ENCODE peak calls at places on chromosomes 12 and 14, in five cellular contexts. One of them, this sample, is unnamed.
A peak's percentile ranks its signal among the peaks of the same experiment; 100 is the strongest.

GRCh38 chr12:46452776-46453175 is 80.2 kb upstream of the SLC38A2 start:
- DNase-seq in GM12878: no peak
- DNase-seq in H1: no peak
- DNase-seq in SK-N-SH: no peak
- DNase-seq in K562: no peak
- DNase-seq in this sample: no peak

GRCh38 chr14:49615776-49616175 is 4.7 kb downstream of the RPL36AL start:
- DNase-seq in H1: no peak
- DNase-seq in GM12878: no peak
- DNase-seq in K562: no peak
- DNase-seq in SK-N-SH: no peak
- DNase-seq in this sample: no peak

GRCh38 chr14:81521356-81521755 is 12.3 kb downstream of the SEL1L start:
- DNase-seq in SK-N-SH: no peak
- DNase-seq in GM12878: no peak
- DNase-seq in K562: no peak
- DNase-seq in H1: no peak
- DNase-seq in this sample: no peak

GRCh38 chr12:113609692-113610469 is 138.2 kb upstream of the LHX5 start:
- DNase-seq in K562: no peak
- DNase-seq in SK-N-SH: peak; percentile 30
- DNase-seq in GM12878: no peak
- DNase-seq in H1: peak; percentile 61
- DNase-seq in this sample: no peak

GRCh38 chr12:100279159-100279558 is 12.2 kb downstream of the SCYL2 start:
- DNase-seq in K562: no peak
- DNase-seq in SK-N-SH: no peak
- DNase-seq in GM12878: no peak
- DNase-seq in H1: peak; percentile 52
- DNase-seq in this sample: no peak

GRCh38 chr14:85205875-85206274 is 324.1 kb upstream of the FLRT2 start:
- DNase-seq in H1: no peak
- DNase-seq in K562: no peak
- DNase-seq in SK-N-SH: no peak
- DNase-seq in GM12878: no peak
- DNase-seq in this sample: no peak

GRCh38 chr12:120062976-120063579 is 53.5 kb downstream of the RAB35 start:
- DNase-seq in K562: no peak
- DNase-seq in H1: no peak
- DNase-seq in SK-N-SH: no peak
- DNase-seq in GM12878: no peak
- DNase-seq in this sample: no peak

GRCh38 chr14:100614803-100615202 is 27.6 kb upstream of the BEGAIN start:
- DNase-seq in GM12878: no peak
- DNase-seq in K562: no peak
- DNase-seq in SK-N-SH: no peak
- DNase-seq in H1: no peak
- DNase-seq in this sample: no peak

GRCh38 chr12:94770397-94770759 is 120.0 kb upstream of the TMCC3 start:
- DNase-seq in SK-N-SH: no peak
- DNase-seq in K562: no peak
- DNase-seq in H1: no peak
- DNase-seq in GM12878: no peak
- DNase-seq in this sample: no peak

GRCh38 chr14:85607571-85608219 is 77.8 kb downstream of the FLRT2 start:
- DNase-seq in GM12878: no peak
- DNase-seq in H1: no peak
- DNase-seq in SK-N-SH: no peak
- DNase-seq in K562: no peak
- DNase-seq in this sample: no peak

GRCh38 chr12:102564026-102564425 is 83.7 kb upstream of the IGF1 start:
- DNase-seq in SK-N-SH: no peak
- DNase-seq in GM12878: no peak
- DNase-seq in H1: no peak
- DNase-seq in K562: no peak
- DNase-seq in this sample: no peak

GRCh38 chr12:65123435-65124063 is 2.4 kb upstream of the WIF1 start:
- DNase-seq in GM12878: peak; percentile 8
- DNase-seq in K562: no peak
- DNase-seq in SK-N-SH: peak; percentile 15
- DNase-seq in H1: no peak
- DNase-seq in this sample: no peak

GRCh38 chr12:104956870-104957301 is 1.2 kb downstream of the SLC41A2 start:
- DNase-seq in H1: no peak
- DNase-seq in SK-N-SH: no peak
- DNase-seq in K562: no peak
- DNase-seq in GM12878: no peak
- DNase-seq in this sample: no peak

GRCh38 chr14:101845496-101845895 is 84.0 kb downstream of the PPP2R5C start:
- DNase-seq in GM12878: no peak
- DNase-seq in SK-N-SH: no peak
- DNase-seq in K562: no peak
- DNase-seq in H1: no peak
- DNase-seq in this sample: no peak

GRCh38 chr12:97323154-97323553 is 139.4 kb upstream of the RMST start:
- DNase-seq in K562: no peak
- DNase-seq in SK-N-SH: no peak
- DNase-seq in H1: no peak
- DNase-seq in GM12878: no peak
- DNase-seq in this sample: no peak

GRCh38 chr14:54599932-54600331 is 33.0 kb downstream of the SAMD4A start:
- DNase-seq in H1: no peak
- DNase-seq in K562: no peak
- DNase-seq in SK-N-SH: no peak
- DNase-seq in GM12878: no peak
- DNase-seq in this sample: no peak

GRCh38 chr12:110937104-110937641 is 16.8 kb upstream of the MYL2 start:
- DNase-seq in SK-N-SH: peak; percentile 85
- DNase-seq in H1: peak; percentile 95
- DNase-seq in K562: peak; percentile 79
- DNase-seq in GM12878: no peak
- DNase-seq in this sample: peak; percentile 57

GRCh38 chr14:69259531-69260245 is at the start of gene GALNT16:
- DNase-seq in K562: peak; percentile 47
- DNase-seq in GM12878: no peak
- DNase-seq in H1: peak; percentile 84
- DNase-seq in SK-N-SH: peak; percentile 92
- DNase-seq in this sample: no peak

GRCh38 chr14:89445252-89445973 is 28.4 kb upstream of the FOXN3 start:
- DNase-seq in SK-N-SH: no peak
- DNase-seq in K562: no peak
- DNase-seq in H1: no peak
- DNase-seq in GM12878: no peak
- DNase-seq in this sample: no peak

GRCh38 chr12:109356586-109356985 is 8.9 kb downstream of the MYO1H start:
- DNase-seq in GM12878: no peak
- DNase-seq in SK-N-SH: no peak
- DNase-seq in H1: no peak
- DNase-seq in K562: no peak
- DNase-seq in this sample: no peak

GRCh38 chr12:67280572-67280971 is 11.4 kb downstream of the CAND1 start:
- DNase-seq in GM12878: no peak
- DNase-seq in H1: no peak
- DNase-seq in K562: no peak
- DNase-seq in SK-N-SH: no peak
- DNase-seq in this sample: no peak

GRCh38 chr12:90333939-90334338 is 621.0 kb downstream of the CCER1 start:
- DNase-seq in SK-N-SH: no peak
- DNase-seq in K562: no peak
- DNase-seq in H1: no peak
- DNase-seq in GM12878: no peak
- DNase-seq in this sample: no peak

GRCh38 chr12:20058068-20058467 is 310.3 kb upstream of the PDE3A start:
- DNase-seq in H1: no peak
- DNase-seq in K562: no peak
- DNase-seq in SK-N-SH: no peak
- DNase-seq in GM12878: no peak
- DNase-seq in this sample: no peak

GRCh38 chr14:90368946-90369721 is 27.7 kb upstream of the CALM1 start:
- DNase-seq in H1: no peak
- DNase-seq in K562: no peak
- DNase-seq in GM12878: no peak
- DNase-seq in SK-N-SH: peak; percentile 34
- DNase-seq in this sample: peak; percentile 36

GRCh38 chr12:31518680-31519227 is 72.2 kb downstream of the DENND5B start:
- DNase-seq in H1: no peak
- DNase-seq in K562: no peak
- DNase-seq in GM12878: no peak
- DNase-seq in SK-N-SH: peak; percentile 43
- DNase-seq in this sample: peak; percentile 85

GRCh38 chr14:22471545-22472121 is 117.4 kb downstream of the DAD1 start:
- DNase-seq in GM12878: no peak
- DNase-seq in H1: peak; percentile 76
- DNase-seq in K562: peak; percentile 63
- DNase-seq in SK-N-SH: peak; percentile 48
- DNase-seq in this sample: peak; percentile 19

GRCh38 chr12:12749433-12749832 is 32.3 kb downstream of the CDKN1B start:
- DNase-seq in K562: no peak
- DNase-seq in SK-N-SH: no peak
- DNase-seq in GM12878: no peak
- DNase-seq in H1: no peak
- DNase-seq in this sample: no peak

GRCh38 chr12:9925746-9926393 is 6.3 kb downstream of the CLEC2A start:
- DNase-seq in H1: no peak
- DNase-seq in GM12878: no peak
- DNase-seq in SK-N-SH: peak; percentile 7
- DNase-seq in K562: no peak
- DNase-seq in this sample: peak; percentile 24

GRCh38 chr12:76558684-76559276 is 791 bp downstream of the OSBPL8 start:
- DNase-seq in SK-N-SH: peak; percentile 51
- DNase-seq in K562: peak; percentile 29
- DNase-seq in H1: no peak
- DNase-seq in GM12878: no peak
- DNase-seq in this sample: no peak

GRCh38 chr12:52871291-52871961 is 22.6 kb upstream of the KRT78 start:
- DNase-seq in GM12878: no peak
- DNase-seq in H1: no peak
- DNase-seq in SK-N-SH: no peak
- DNase-seq in K562: no peak
- DNase-seq in this sample: no peak

GRCh38 chr12:52867152-52867551 is 18.4 kb upstream of the KRT78 start:
- DNase-seq in H1: no peak
- DNase-seq in K562: no peak
- DNase-seq in GM12878: no peak
- DNase-seq in SK-N-SH: no peak
- DNase-seq in this sample: no peak

GRCh38 chr12:52865090-52865944 is 16.5 kb upstream of the KRT78 start:
- DNase-seq in H1: peak; percentile 95
- DNase-seq in SK-N-SH: peak; percentile 87
- DNase-seq in GM12878: no peak
- DNase-seq in K562: peak; percentile 74
- DNase-seq in this sample: peak; percentile 79

GRCh38 chr12:52870361-52871290 is 21.8 kb upstream of the KRT78 start:
- DNase-seq in GM12878: no peak
- DNase-seq in K562: peak; percentile 89
- DNase-seq in H1: peak; percentile 98
- DNase-seq in SK-N-SH: peak; percentile 84
- DNase-seq in this sample: no peak

DNA sequence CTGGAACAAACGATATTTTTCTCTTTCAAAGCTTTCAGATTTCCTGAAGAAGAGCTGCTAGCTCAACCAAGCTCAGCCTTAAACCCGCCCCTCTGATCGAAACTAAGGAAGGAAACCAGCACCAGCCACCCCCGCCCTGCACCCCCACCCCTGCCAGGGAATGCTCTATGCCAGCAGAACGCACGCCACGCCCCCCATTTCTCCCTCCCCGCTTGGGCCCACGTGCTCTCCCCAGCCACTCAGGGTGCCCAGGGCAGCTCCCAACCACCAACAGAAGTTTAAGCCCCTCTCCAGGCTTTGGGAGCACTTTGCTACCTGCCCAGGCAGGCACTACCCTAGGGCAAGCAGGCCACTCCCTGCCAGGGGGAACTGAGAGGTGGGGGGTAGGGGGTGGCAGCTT is 18.8 kb upstream of the KRT78 start:
- DNase-seq in SK-N-SH: no peak
- DNase-seq in H1: no peak
- DNase-seq in GM12878: no peak
- DNase-seq in K562: no peak
- DNase-seq in this sample: no peak
- H3K27ac ChIP-seq in SK-N-SH: no peak overlapping the region
- H3K27ac ChIP-seq in H1: no peak overlapping the region
- H3K27ac ChIP-seq in GM12878: no peak overlapping the region
- H3K27ac ChIP-seq in K562: no peak overlapping the region
- H3K27ac ChIP-seq in this sample: no peak overlapping the region

DNA sequence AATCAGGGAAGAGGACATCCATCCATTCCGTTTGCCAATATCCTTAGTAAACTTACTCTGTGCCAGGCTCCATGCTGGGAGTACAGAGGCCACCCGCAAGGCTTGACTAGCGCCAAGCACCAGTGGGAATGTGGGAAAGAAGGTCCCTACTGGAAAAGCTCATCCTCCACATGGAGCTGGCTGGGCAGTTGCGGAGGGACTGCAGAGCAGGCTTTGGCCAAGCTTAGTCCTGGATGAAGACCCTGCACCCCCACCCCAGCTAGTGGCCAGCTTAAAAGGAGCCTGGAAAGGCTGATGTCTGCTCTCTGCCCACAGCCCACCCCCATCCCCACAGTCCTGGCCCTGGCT is 22.3 kb upstream of the EIF2B2 start:
- DNase-seq in GM12878: no peak
- DNase-seq in H1: no peak
- DNase-seq in K562: peak; percentile 1
- DNase-seq in SK-N-SH: no peak
- DNase-seq in this sample: no peak
- TF ChIP-seq JUND in GM12878: no peak
- TF ChIP-seq JUND in H1: no peak
- TF ChIP-seq JUND in K562: no peak
- TF ChIP-seq JUND in SK-N-SH: no peak
- TF ChIP-seq JUND in this sample: no peak

GRCh38 chr12:57477710-57478681 is 1.7 kb downstream of the ARHGAP9 start:
- DNase-seq in H1: no peak
- DNase-seq in GM12878: peak; percentile 41
- DNase-seq in K562: peak; percentile 49
- DNase-seq in SK-N-SH: no peak
- DNase-seq in this sample: no peak
- H3K9ac ChIP-seq in H1: no peak overlapping the region
- H3K9ac ChIP-seq in GM12878: peak overlapping the region; percentile 74
- H3K9ac ChIP-seq in K562: peak overlapping the region; percentile 47
- H3K9ac ChIP-seq in SK-N-SH: no peak overlapping the region
- H3K9ac ChIP-seq in this sample: no peak overlapping the region

DNA sequence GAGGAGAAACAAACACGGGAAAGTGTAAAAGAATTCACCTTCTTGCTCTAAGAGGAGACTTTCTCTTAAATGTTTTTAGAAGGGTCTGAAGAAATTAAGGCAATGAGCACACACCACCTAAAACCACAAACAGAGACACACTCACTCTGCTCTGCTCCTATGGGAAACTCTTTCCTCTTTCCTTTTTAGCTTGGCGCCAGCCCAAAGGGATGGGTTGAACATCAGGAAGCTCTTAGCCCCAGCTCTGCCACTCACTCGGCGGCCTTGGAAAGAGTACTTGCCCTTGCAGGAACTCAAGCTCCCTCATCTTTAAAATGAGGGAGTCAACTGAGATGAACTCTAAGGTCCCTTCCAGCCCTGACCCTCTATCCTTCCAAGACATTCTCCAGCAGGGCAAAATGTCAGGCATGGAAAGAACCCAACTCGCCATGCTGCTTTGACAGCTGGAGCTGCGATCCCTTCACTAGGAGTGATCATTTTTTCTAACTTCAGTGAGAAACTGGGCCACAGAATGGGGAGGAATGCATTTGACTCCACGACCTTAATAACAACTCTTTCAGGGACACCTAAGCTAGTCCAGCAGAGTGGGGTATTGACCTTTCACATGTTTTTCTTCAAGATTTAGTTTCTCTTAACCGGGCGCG is 980 bp upstream of the RNASE8 start:
- DNase-seq in GM12878: no peak
- DNase-seq in K562: no peak
- DNase-seq in SK-N-SH: no peak
- DNase-seq in H1: no peak
- DNase-seq in this sample: no peak
- H3K27ac ChIP-seq in GM12878: no peak overlapping the region
- H3K27ac ChIP-seq in K562: no peak overlapping the region
- H3K27ac ChIP-seq in SK-N-SH: no peak overlapping the region
- H3K27ac ChIP-seq in H1: no peak overlapping the region
- H3K27ac ChIP-seq in this sample: no peak overlapping the region